ENCODE peak calls at places on chromosomes 12 and 14, in eight cellular contexts. L is small intestine; M is upper lobe of right lung; U is CD4-positive, alpha-beta memory T cell; R is cardiac muscle cell; X is effector memory CD4-positive, alpha-beta T cell; B is HCT116; Q is body of pancreas. D is an unnamed sample.
A peak's percentile ranks its signal among the peaks of the same experiment; 100 is the strongest.

GRCh38 chr14:100374891-100375272 is 51.7 kb downstream of the SLC25A47 start:
- DNase-seq in L (no peak), M (no peak), U (no peak), R (no peak), X (no peak), B (no peak), Q (no peak), D (no peak)

GRCh38 chr14:59600211-59600945 is 23.8 kb upstream of the CCDC175 start:
- DNase-seq in L (no peak), M (no peak), U (no peak), R (no peak), X (no peak), B (no peak), Q (no peak), D (no peak)

GRCh38 chr12:25958254-25959068 is at the start of gene RASSF8:
- DNase-seq in L (peak; percentile 12), M (peak; percentile 89), U (no peak), R (peak; percentile 89), X (no peak), B (no peak), Q (peak; percentile 77), D (peak; percentile 71)

GRCh38 chr12:42568952-42569916 is 20.3 kb downstream of the PRICKLE1 start:
- DNase-seq in L (peak; percentile 47), M (no peak), U (no peak), R (peak; percentile 71), X (no peak), B (peak; percentile 49), Q (no peak), D (peak; percentile 67)

GRCh38 chr14:89540830-89541470 is 123.9 kb upstream of the FOXN3 start:
- DNase-seq in L (no peak), M (no peak), U (no peak), R (peak; percentile 56), X (no peak), B (no peak), Q (no peak), D (no peak)

GRCh38 chr14:105526781-105527380 is 498 bp downstream of the TMEM121 start:
- DNase-seq in L (no peak), M (peak; percentile 64), U (no peak), R (no peak), X (no peak), B (no peak), Q (no peak), D (no peak)

GRCh38 chr14:93946104-93946503 is 19.0 kb downstream of the FAM181A start:
- DNase-seq in L (no peak), M (no peak), U (no peak), R (peak; percentile 23), X (no peak), B (no peak), Q (no peak), D (no peak)

GRCh38 chr12:122946690-122947271 is 19.5 kb downstream of the ABCB9 start:
- DNase-seq in L (peak; percentile 81), M (peak; percentile 91), U (peak; percentile 9), R (peak; percentile 97), X (peak; percentile 49), B (peak; percentile 92), Q (peak; percentile 51), D (no peak)

GRCh38 chr14:98077176-98077575 is 1194.8 kb downstream of the BCL11B start:
- DNase-seq in L (no peak), M (no peak), U (no peak), R (no peak), X (no peak), B (no peak), Q (no peak), D (no peak)

GRCh38 chr12:131116437-131117117 is 162.9 kb downstream of the ADGRD1 start:
- DNase-seq in L (no peak), M (no peak), U (no peak), R (peak; percentile 60), X (no peak), B (no peak), Q (no peak), D (no peak)

GRCh38 chr12:116142936-116143882 is 134.3 kb downstream of the MED13L start:
- DNase-seq in L (no peak), M (no peak), U (no peak), R (peak; percentile 68), X (no peak), B (no peak), Q (no peak), D (no peak)

DNA sequence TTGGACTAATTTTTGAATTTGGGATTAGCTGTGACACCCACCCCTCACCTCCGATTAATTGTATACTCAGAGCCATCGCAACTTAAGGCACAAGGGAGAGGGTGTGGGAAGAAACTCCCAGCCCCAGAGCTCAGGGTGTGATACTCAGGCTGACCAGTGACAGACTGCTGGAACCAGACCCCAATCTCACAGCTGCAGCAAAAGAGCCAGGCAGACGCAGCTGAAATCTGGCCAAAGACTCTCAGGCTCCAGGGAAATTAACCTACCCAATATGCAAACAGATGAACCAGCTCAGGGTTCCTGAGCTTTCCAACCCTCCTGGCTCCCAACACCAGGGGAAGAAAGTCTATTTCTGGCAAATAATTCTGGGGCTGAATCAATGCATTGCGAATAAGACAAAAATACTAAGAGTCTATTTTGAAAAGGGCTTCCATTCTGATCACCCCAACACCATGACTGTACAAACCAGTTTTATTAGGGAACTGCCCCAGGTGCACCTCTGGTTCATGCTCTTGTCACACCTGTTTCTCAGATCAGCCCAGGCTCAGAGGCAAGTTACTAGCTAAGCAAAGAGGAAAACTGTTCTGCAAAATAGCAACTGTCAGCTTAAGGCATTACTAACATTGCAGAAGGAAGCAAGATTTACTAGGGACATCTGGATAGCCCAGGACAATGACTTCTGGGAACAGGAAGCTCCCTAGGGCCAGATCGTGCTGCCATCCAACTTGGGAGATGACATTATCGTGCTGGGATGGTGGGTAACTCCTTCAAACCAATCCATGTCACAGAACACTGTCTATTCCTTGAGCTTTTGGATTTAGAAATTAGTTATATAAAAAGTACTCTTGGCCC is 30.3 kb downstream of the ANAPC7 start:
- DNase-seq in L (no peak), M (no peak), U (no peak), R (no peak), X (no peak), B (no peak), Q (no peak), D (no peak)
- H3K36me3 ChIP-seq in L (peaks cover 14% of the 10 kb centered on the region), M (peaks cover 60% of the 10 kb centered on the region), U (peaks cover 46% of the 10 kb centered on the region), R (peaks cover 30% of the 10 kb centered on the region), X (peaks cover 49% of the 10 kb centered on the region), B (peaks cover 43% of the 10 kb centered on the region), Q (peaks cover 16% of the 10 kb centered on the region), D (no peaks in the 10 kb centered on the region)

GRCh38 chr12:114998118-114998771 is 314.3 kb upstream of the TBX3 start:
- DNase-seq in L (no peak), M (no peak), U (no peak), R (no peak), X (no peak), B (no peak), Q (no peak), D (no peak)
- H3K36me3 ChIP-seq in L (no peaks in the 10 kb centered on the region), M (no peaks in the 10 kb centered on the region), U (no peaks in the 10 kb centered on the region), R (no peaks in the 10 kb centered on the region), X (no peaks in the 10 kb centered on the region), B (no peaks in the 10 kb centered on the region), Q (no peaks in the 10 kb centered on the region), D (no peaks in the 10 kb centered on the region)

GRCh38 chr14:102830474-102831045 is 53.3 kb downstream of the TRAF3 start:
- DNase-seq in L (no peak), M (no peak), U (no peak), R (no peak), X (no peak), B (no peak), Q (no peak), D (no peak)
- H3K36me3 ChIP-seq in L (no peaks in the 10 kb centered on the region), M (peaks cover 4% of the 10 kb centered on the region), U (peaks cover 8% of the 10 kb centered on the region), R (no peaks in the 10 kb centered on the region), X (peaks cover 19% of the 10 kb centered on the region), B (no peaks in the 10 kb centered on the region), Q (no peaks in the 10 kb centered on the region), D (no peaks in the 10 kb centered on the region)

DNA sequence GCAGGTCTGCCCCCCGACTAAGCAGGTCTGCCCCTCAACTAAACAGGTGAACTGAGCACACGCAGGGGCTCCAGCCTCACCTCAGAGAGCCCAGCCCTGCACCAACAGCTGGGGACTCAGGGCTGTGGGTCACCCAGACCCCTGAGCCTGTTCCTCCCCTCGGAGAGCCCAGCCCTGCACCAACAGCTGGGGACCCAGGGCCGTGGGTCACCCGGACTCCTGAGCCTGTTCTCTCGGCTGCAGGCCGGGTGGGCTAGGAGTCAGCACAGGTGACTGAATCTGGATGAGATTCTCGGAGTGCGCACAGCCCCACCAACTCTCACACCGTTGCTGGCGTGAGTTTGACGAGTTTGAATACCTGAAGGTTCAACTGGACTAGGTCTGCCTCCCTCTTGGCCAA is 20.3 kb upstream of the ANKLE2 start:
- DNase-seq in L (no peak), M (no peak), U (no peak), R (no peak), X (no peak), B (no peak), Q (no peak), D (no peak)
- H3K36me3 ChIP-seq in L (peaks cover 35% of the 10 kb centered on the region), M (peaks cover 89% of the 10 kb centered on the region), U (peaks cover 52% of the 10 kb centered on the region), R (peaks cover 44% of the 10 kb centered on the region), X (peaks cover 69% of the 10 kb centered on the region), B (peaks cover 9% of the 10 kb centered on the region), Q (peaks cover 22% of the 10 kb centered on the region), D (no peaks in the 10 kb centered on the region)

DNA sequence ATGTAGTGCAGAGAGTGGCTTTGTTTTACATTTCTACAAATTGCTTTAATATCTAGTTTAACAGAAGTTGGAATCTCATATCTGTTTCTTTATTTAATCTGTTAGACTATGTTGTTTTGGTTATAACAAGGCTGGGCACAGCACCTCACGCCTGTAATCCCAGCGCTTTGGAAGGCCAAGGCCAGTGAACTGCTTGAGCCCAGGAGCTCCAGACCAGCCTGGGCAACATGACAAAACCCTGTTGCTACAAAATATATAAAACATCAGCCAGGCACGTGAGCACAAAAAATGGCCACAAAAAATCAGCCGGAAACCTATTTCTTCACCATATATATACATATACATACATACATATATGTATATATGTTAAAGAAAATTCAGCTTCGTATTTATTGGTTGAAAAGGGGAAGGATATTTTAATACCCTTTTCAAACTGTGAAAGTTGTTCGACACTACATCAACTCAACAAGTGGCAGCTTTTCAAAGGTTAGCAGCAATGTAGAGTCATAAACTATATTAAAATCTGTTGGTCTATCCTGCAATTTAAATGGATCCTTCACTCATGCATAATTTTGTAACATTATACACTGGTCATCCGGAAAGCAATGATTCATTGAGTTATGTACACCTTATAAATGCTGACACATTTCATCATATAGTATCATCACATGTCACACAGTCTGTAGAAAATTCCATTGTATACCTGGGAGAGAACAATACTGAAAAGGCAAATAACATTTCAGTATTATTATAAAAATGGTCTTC is 7.1 kb downstream of the NR2C1 start:
- DNase-seq in L (no peak), M (no peak), U (no peak), R (no peak), X (no peak), B (no peak), Q (no peak), D (no peak)
- H3K36me3 ChIP-seq in L (peaks cover 9% of the 10 kb centered on the region), M (peaks cover 67% of the 10 kb centered on the region), U (no peaks in the 10 kb centered on the region), R (peaks cover 50% of the 10 kb centered on the region), X (peaks cover 33% of the 10 kb centered on the region), B (peaks cover 23% of the 10 kb centered on the region), Q (no peaks in the 10 kb centered on the region), D (peaks cover 5% of the 10 kb centered on the region)

GRCh38 chr12:6979453-6979852 is 8.7 kb downstream of the EMG1 start:
- DNase-seq in L (peak; percentile 58), M (no peak), U (no peak), R (no peak), X (no peak), B (no peak), Q (no peak), D (no peak)
- H3K36me3 ChIP-seq in L (peaks cover 43% of the 10 kb centered on the region), M (peaks cover 82% of the 10 kb centered on the region), U (peaks cover 42% of the 10 kb centered on the region), R (peaks cover 38% of the 10 kb centered on the region), X (peaks cover 69% of the 10 kb centered on the region), B (peaks cover 60% of the 10 kb centered on the region), Q (peaks cover 11% of the 10 kb centered on the region), D (peaks cover 7% of the 10 kb centered on the region)

D was measured in MM.1S.